ENCODE peak calls at places on chromosomes 2 and 18, in eight cellular contexts. S is upper lobe of left lung, I is HepG2, Y is SK-N-SH, E is ovary, R is esophagus muscularis mucosa, F is A549, U is transverse colon. Q is an unnamed sample.

GRCh38 chr2:219699440-219699821 is 72.0 kb downstream of the SLC4A3 start:
- DNase-seq in F (no peak), S (no peak), I (no peak), E (no peak), Y (no peak), R (no peak), U (no peak), Q (no peak)

GRCh38 chr18:56891116-56891515 is 240.0 kb downstream of the WDR7 start:
- DNase-seq in I (no peak), E (no peak), U (no peak), F (no peak), S (no peak), Y (no peak), R (no peak), Q (no peak)

GRCh38 chr2:126894585-126895182 is 4.0 kb upstream of the TEX51 start:
- DNase-seq in S (no peak), E (no peak), Y (no peak), F (no peak), R (no peak), I (no peak), U (no peak), Q (peak)

GRCh38 chr18:76679877-76680276 is 142.5 kb upstream of the ZNF236 start:
- DNase-seq in R (no peak), F (no peak), U (no peak), S (no peak), E (no peak), Y (no peak), I (no peak), Q (no peak)

GRCh38 chr2:53987336-53987921 is 16.6 kb upstream of the PSME4 start:
- DNase-seq in Y (peak), S (no peak), E (no peak), U (no peak), R (no peak), I (peak), F (no peak), Q (no peak)

GRCh38 chr2:151976945-151977353 is 121.9 kb downstream of the CACNB4 start:
- DNase-seq in S (no peak), U (no peak), F (no peak), Y (no peak), R (no peak), I (no peak), E (no peak), Q (no peak)

GRCh38 chr2:143905587-143905986 is 614.3 kb downstream of the ZEB2 start:
- DNase-seq in E (no peak), S (no peak), Y (no peak), U (no peak), R (no peak), F (no peak), I (no peak), Q (no peak)

GRCh38 chr18:44458777-44459176 is 221.9 kb upstream of the SETBP1 start:
- DNase-seq in R (no peak), I (no peak), Y (no peak), U (no peak), E (no peak), F (no peak), S (no peak), Q (no peak)

GRCh38 chr18:59002974-59003594 is 136.6 kb upstream of the SEC11C start:
- DNase-seq in R (no peak), F (peak), S (no peak), Y (no peak), E (no peak), U (no peak), I (no peak), Q (no peak)

GRCh38 chr18:48693625-48694262 is 154.9 kb downstream of the CTIF start:
- DNase-seq in U (no peak), Y (no peak), F (no peak), I (no peak), R (no peak), E (no peak), S (no peak), Q (no peak)

GRCh38 chr2:46769809-46770208 is 145.8 kb downstream of the MCFD2 start:
- DNase-seq in R (no peak), E (no peak), F (no peak), U (no peak), S (no peak), I (peak), Y (no peak), Q (no peak)
- TF ChIP-seq CTCF in R (no peak), E (no peak), F (peak), U (no peak), S (no peak), I (peak), Y (peak), Q (no peak)

DNA sequence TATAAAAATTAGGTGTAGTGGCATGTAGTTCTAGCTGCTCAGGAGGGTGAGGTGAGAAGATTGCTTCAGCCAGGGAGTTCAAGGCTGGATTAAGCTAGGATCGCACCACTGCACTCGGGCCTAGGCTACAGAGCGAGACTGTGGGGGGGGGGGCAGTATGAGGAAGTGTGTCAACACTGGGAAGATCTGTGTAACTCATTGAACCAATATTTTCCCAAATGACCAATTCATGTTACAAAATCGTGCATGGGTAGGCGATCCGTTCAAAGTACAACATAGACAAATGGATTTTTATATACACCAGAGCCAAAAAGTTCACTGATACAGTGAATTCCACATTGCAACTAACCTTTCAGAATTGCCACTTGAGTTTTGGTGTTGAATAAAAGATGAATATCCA is 8.1 kb downstream of the SMAD4 start:
- DNase-seq in I (peak), R (no peak), U (no peak), F (no peak), Y (no peak), E (no peak), S (no peak), Q (no peak)
- H3K4me3 ChIP-seq in I (no peak), R (peak), U (no peak), F (no peak), Y (no peak), E (no peak), S (no peak), Q (no peak)

GRCh38 chr2:160303076-160303475 is 103.0 kb upstream of the ITGB6 start:
- DNase-seq in F (no peak), R (no peak), E (no peak), Y (no peak), S (no peak), U (no peak), I (no peak), Q (no peak)

GRCh38 chr2:160300203-160300602 is 100.1 kb upstream of the ITGB6 start:
- DNase-seq in F (no peak), I (no peak), Y (no peak), S (no peak), R (no peak), E (no peak), U (no peak), Q (no peak)

GRCh38 chr2:160301420-160301819 is 101.3 kb upstream of the ITGB6 start:
- DNase-seq in F (no peak), Y (no peak), R (no peak), U (no peak), S (no peak), I (no peak), E (no peak), Q (no peak)

GRCh38 chr2:160298960-160299359 is 98.9 kb upstream of the ITGB6 start:
- DNase-seq in E (no peak), S (no peak), U (no peak), I (no peak), Y (no peak), F (no peak), R (no peak), Q (no peak)

GRCh38 chr2:160299540-160299939 is 99.5 kb upstream of the ITGB6 start:
- DNase-seq in S (no peak), Y (no peak), I (no peak), E (no peak), U (no peak), R (no peak), F (no peak), Q (no peak)
- TF ChIP-seq EP300 in S (no peak), Y (no peak), I (no peak), E (no peak), U (no peak), R (no peak), F (no peak), Q (no peak)

DNA sequence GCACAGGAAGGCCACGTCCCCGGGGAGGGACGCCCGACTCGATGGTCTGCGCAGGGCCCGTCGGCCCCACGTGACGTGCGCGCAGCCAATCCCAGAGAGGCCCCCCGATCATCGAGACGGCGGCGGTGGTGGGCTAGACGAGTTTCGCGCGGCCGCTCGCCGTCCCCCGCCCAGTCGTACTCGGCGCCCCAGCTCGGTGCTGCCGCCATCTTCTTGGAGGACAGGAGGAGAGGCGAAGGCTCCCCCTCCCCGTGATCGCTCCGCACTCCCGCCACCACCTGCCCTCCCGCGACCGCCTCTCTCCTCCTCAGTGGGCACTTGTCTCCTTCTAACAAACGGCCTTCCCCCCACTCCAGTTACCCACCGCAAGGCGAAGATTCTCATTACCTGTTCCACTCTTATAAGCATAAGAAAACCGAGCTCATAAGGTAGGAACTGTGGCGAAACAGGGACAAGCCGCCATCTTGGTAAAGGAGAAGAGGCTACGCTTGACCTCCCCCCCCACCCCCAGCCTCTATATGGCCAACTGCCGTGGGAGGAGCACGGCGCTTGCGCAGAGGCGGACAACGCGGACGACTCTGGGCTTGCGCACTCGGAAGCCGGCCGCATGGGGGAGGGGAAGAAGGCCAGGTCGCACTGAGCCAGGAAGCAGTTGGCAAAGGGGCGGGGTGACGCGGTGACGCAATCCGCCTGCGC is at the start of gene HDLBP:
- DNase-seq in R (peak), E (peak), Y (peak), U (peak), I (peak), S (peak), F (peak), Q (peak)
- TF ChIP-seq CTCF in R (no peak), E (peak), Y (peak), U (peak), I (peak), S (no peak), F (peak), Q (no peak)

GRCh38 chr18:26546875-26547301 is 1.5 kb downstream of the KCTD1 start:
- DNase-seq in S (peak), Y (peak), F (no peak), U (no peak), R (no peak), I (no peak), E (peak), Q (no peak)
- H3K4me3 ChIP-seq in S (no peak), Y (peak), F (peak), U (no peak), R (peak), I (no peak), E (no peak), Q (peak)

GRCh38 chr18:6650756-6651155 is 78.8 kb upstream of the ARHGAP28 start:
- DNase-seq in R (no peak), S (no peak), E (no peak), I (no peak), U (no peak), Y (no peak), F (no peak), Q (no peak)
- TF ChIP-seq EP300 in R (no peak), S (no peak), E (no peak), I (no peak), U (no peak), Y (no peak), F (no peak), Q (no peak)

GRCh38 chr2:9909106-9909505 is 42.4 kb upstream of the GRHL1 start:
- DNase-seq in E (no peak), R (no peak), F (no peak), I (no peak), Y (no peak), U (no peak), S (no peak), Q (no peak)

GRCh38 chr2:9918275-9918674 is 33.2 kb upstream of the GRHL1 start:
- DNase-seq in E (no peak), S (no peak), U (no peak), F (no peak), I (no peak), R (no peak), Y (no peak), Q (no peak)

GRCh38 chr2:9912468-9912867 is 39.0 kb upstream of the GRHL1 start:
- DNase-seq in S (no peak), E (no peak), Y (no peak), I (no peak), F (no peak), R (no peak), U (no peak), Q (no peak)

GRCh38 chr2:9910699-9911098 is 40.8 kb upstream of the GRHL1 start:
- DNase-seq in E (no peak), U (no peak), I (no peak), Y (no peak), S (no peak), F (no peak), R (no peak), Q (no peak)

DNA sequence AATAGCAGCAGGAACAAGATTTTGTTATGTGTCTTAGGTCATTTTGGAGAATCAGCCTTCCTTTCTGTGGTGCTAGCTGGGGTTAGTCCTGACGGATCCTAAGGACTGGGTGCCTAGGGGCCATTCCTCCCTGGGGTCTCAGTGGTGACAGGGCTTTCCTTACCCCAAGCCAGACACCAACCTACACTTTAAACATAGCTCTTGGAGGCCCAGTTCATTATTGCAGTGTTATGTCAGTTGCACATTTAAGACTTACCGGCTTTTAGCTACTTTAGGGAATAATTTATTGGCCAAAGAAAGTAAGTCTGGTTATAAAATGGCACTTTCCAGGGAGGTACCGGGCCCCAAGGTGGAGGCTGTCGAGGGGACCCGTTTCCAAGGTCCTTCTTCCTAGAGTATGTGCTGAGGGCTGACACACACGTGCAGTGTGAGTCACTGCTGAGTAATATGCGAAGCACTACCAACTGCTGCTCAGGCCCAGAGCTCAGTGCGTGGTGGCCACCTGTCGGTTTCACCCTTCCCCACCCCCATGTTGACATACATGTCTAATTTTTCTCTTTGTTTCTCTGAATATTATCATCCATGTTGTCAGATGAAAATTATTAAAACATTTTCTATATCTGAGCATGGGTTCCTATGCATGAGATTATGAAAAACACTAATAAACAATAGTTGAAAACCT is 37.0 kb upstream of the GRHL1 start:
- DNase-seq in S (no peak), R (no peak), I (no peak), F (peak), E (no peak), Y (no peak), U (peak), Q (no peak)
- TF ChIP-seq CTCF in S (no peak), R (no peak), I (no peak), F (peak), E (no peak), Y (peak), U (no peak), Q (no peak)

GRCh38 chr2:27089111-27089954 is 2.8 kb downstream of the KHK start:
- DNase-seq in F (no peak), Y (no peak), R (no peak), S (no peak), E (no peak), U (no peak), I (no peak), Q (no peak)

GRCh38 chr2:27086090-27086721 is 366 bp upstream of the KHK start:
- DNase-seq in I (peak), F (peak), Y (peak), U (peak), R (peak), S (peak), E (peak), Q (peak)

GRCh38 chr2:27086722-27087446 is at the start of gene KHK:
- DNase-seq in F (peak), I (peak), U (peak), S (peak), E (peak), R (no peak), Y (peak), Q (peak)

GRCh38 chr2:27088644-27089043 is 2.1 kb downstream of the KHK start:
- DNase-seq in U (no peak), R (no peak), Y (no peak), I (no peak), F (no peak), E (no peak), S (no peak), Q (no peak)

GRCh38 chr2:27087823-27088410 is 1.3 kb downstream of the KHK start:
- DNase-seq in F (no peak), S (no peak), E (no peak), U (no peak), R (no peak), Y (no peak), I (no peak), Q (no peak)
- H3K4me3 ChIP-seq in F (no peak), S (no peak), E (no peak), U (no peak), R (no peak), Y (no peak), I (peak), Q (no peak)

GRCh38 chr2:42129487-42129852 is 39.7 kb upstream of the EML4 start:
- DNase-seq in I (no peak), E (no peak), Y (no peak), F (no peak), R (no peak), S (no peak), U (no peak), Q (no peak)

GRCh38 chr2:42133771-42134195 is 35.4 kb upstream of the EML4 start:
- DNase-seq in U (no peak), Y (peak), F (no peak), R (no peak), I (no peak), E (no peak), S (no peak), Q (no peak)

GRCh38 chr2:42129947-42130346 is 39.2 kb upstream of the EML4 start:
- DNase-seq in E (no peak), R (no peak), Y (no peak), F (no peak), S (no peak), I (no peak), U (no peak), Q (no peak)

GRCh38 chr2:42132966-42133641 is 36.0 kb upstream of the EML4 start:
- DNase-seq in E (peak), F (peak), I (peak), U (peak), R (peak), S (peak), Y (peak), Q (peak)

DNA sequence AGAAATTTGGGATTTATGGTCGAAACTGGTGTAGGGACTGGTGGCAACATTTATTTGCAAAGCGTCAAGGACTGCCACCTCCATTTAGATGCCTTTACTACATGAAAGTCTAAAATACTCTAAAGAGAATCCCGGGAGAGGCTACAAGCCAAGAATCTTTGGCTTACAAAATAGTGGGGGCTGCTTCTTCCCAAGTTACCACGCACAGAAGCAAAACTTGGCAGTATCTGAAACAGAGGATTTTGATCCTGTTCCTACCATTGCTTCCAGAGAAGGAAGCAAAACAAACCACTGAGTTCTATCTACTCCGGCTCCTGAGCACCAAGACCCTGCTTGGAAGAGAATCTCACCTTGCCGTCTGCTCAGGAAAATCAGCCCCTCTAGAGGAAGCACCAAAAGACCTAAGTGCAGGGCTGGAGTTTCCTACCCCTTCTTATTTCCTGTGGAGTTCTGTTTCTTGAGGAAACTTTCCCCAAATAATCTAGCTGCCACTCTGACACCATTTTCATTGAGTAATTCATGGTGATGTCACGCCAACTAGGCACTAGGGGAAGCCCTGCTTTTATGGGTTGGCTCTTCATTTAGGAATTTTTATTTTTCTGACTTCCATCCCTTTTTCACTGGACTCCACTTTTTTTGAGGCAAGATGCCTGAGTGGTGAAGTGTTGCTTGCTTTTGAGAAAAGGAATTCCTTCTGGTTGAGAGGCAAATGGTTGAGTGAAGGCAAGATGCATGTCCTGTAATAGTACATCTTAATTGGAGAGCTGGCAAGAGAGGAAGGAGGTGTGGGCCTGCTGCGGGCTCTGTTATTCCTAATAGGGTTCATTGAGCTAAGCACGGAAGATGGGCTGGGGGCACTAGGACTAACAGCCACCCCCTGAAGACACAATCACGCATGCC is 36.8 kb upstream of the EML4 start:
- DNase-seq in R (no peak), Y (no peak), F (peak), E (no peak), I (no peak), S (no peak), U (no peak), Q (no peak)
- TF ChIP-seq EP300 in R (no peak), Y (no peak), F (no peak), E (no peak), I (no peak), S (no peak), U (no peak), Q (no peak)

GRCh38 chr2:162327134-162327769 is 8.8 kb upstream of the IFIH1 start:
- DNase-seq in F (no peak), U (no peak), E (no peak), Y (no peak), R (no peak), I (no peak), S (no peak), Q (no peak)
- TF ChIP-seq CTCF in F (peak), U (peak), E (no peak), Y (peak), R (peak), I (peak), S (no peak), Q (no peak)